ENCODE peak calls at places on chromosome 10, in ten cellular contexts. Q is HCT116, R is body of pancreas, P is right lobe of liver, V is sigmoid colon, W is ovary, K is H1, I is A549, C is upper lobe of left lung, Y is endothelial cell of umbilical vein. U is an unnamed sample. For H3K4me1, the result is how much of the 10 kb centered on the place peaks cover.

GRCh38 chr10:12351447-12351846 is 2.1 kb downstream of the CAMK1D start:
- DNase-seq in R (no peak), Q (no peak), I (no peak), Y (no peak), W (no peak), K (no peak), C (peak), V (peak), P (no peak), U (no peak)

GRCh38 chr10:9342865-9343450 is 1288.5 kb downstream of the GATA3 start:
- DNase-seq in W (no peak), C (no peak), K (no peak), R (peak), P (no peak), Q (no peak), Y (peak), V (no peak), I (peak), U (no peak)

GRCh38 chr10:98461500-98461842 is 14.7 kb upstream of the HPS1 start:
- DNase-seq in Y (no peak), P (no peak), R (no peak), W (no peak), I (no peak), V (no peak), C (no peak), Q (no peak), K (no peak), U (no peak)

GRCh38 chr10:275680-276079 is 140.4 kb downstream of the ZMYND11 start:
- DNase-seq in C (no peak), V (no peak), Y (no peak), W (no peak), Q (no peak), K (no peak), R (no peak), P (no peak), I (no peak), U (no peak)

GRCh38 chr10:130509881-130510689 is 373.9 kb downstream of the GLRX3 start:
- DNase-seq in K (no peak), C (no peak), W (no peak), Q (no peak), P (peak), Y (no peak), I (no peak), V (no peak), R (no peak), U (no peak)

GRCh38 chr10:91247360-91248111 is 27.1 kb downstream of the PCGF5 start:
- DNase-seq in Q (no peak), V (no peak), K (no peak), Y (peak), I (no peak), C (peak), P (peak), W (no peak), R (no peak), U (no peak)

GRCh38 chr10:77685494-77685893 is 47.9 kb upstream of the KCNMA1 start:
- DNase-seq in Y (no peak), K (no peak), W (no peak), I (no peak), R (no peak), C (no peak), V (no peak), Q (no peak), P (no peak), U (no peak)

GRCh38 chr10:120460776-120461175 is 3.7 kb downstream of the PLPP4 start:
- DNase-seq in C (no peak), K (no peak), Y (peak), V (no peak), W (no peak), R (no peak), Q (no peak), I (no peak), P (no peak), U (no peak)

GRCh38 chr10:34707656-34708055 is 107.4 kb downstream of the PARD3 start:
- DNase-seq in V (no peak), R (no peak), W (no peak), P (no peak), Q (no peak), C (no peak), Y (no peak), I (no peak), K (no peak), U (no peak)

GRCh38 chr10:2137549-2138174 is 400.3 kb upstream of the ADARB2 start:
- DNase-seq in C (no peak), W (no peak), Y (no peak), I (peak), R (peak), K (peak), Q (no peak), V (no peak), P (no peak), U (no peak)

GRCh38 chr10:114437456-114438292 is 33.4 kb upstream of the AFAP1L2 start:
- DNase-seq in I (peak), R (peak), C (no peak), Y (no peak), K (no peak), Q (no peak), P (no peak), V (no peak), W (no peak), U (no peak)

GRCh38 chr10:122500726-122501125 is 39.4 kb downstream of the HTRA1 start:
- DNase-seq in V (no peak), Y (no peak), P (no peak), W (no peak), C (no peak), R (no peak), K (no peak), Q (no peak), I (no peak), U (no peak)

GRCh38 chr10:131022369-131022768 is 289.2 kb downstream of the TCERG1L start:
- DNase-seq in W (no peak), C (no peak), K (no peak), I (no peak), P (peak), Q (no peak), R (no peak), Y (no peak), V (no peak), U (peak)

GRCh38 chr10:63236113-63236935 is 103.2 kb downstream of the NRBF2 start:
- DNase-seq in Y (peak), Q (peak), I (peak), P (no peak), W (no peak), V (no peak), K (no peak), C (no peak), R (peak), U (no peak)

GRCh38 chr10:49187950-49188761 is at the start of gene TMEM273:
- DNase-seq in P (peak), Y (peak), C (peak), Q (no peak), K (no peak), W (no peak), R (peak), I (no peak), V (peak), U (peak)

GRCh38 chr10:78301891-78302738 is 268.5 kb downstream of the RPS24 start:
- DNase-seq in I (peak), K (peak), Y (no peak), R (no peak), W (no peak), Q (no peak), V (peak), C (no peak), P (no peak), U (no peak)

GRCh38 chr10:110077436-110078120 is 69.8 kb downstream of the ADD3 start:
- DNase-seq in Y (no peak), R (no peak), Q (no peak), C (no peak), K (no peak), V (no peak), W (no peak), P (no peak), I (no peak), U (no peak)

GRCh38 chr10:94363251-94363565 is 469 bp upstream of the NOC3L start:
- DNase-seq in K (no peak), R (no peak), V (no peak), W (no peak), I (no peak), Q (no peak), C (no peak), Y (no peak), P (no peak), U (no peak)

GRCh38 chr10:130885021-130885655 is 426.4 kb downstream of the TCERG1L start:
- DNase-seq in V (no peak), K (no peak), Y (no peak), C (no peak), Q (no peak), P (no peak), R (no peak), W (peak), I (no peak), U (no peak)

GRCh38 chr10:36494386-36494785 is 631.0 kb upstream of the ANKRD30A start:
- DNase-seq in Y (peak), Q (no peak), V (no peak), I (peak), W (no peak), P (no peak), R (no peak), C (no peak), K (no peak), U (no peak)

GRCh38 chr10:91251430-91252056 is 31.1 kb downstream of the PCGF5 start:
- DNase-seq in W (peak), R (peak), Q (peak), C (peak), K (no peak), I (peak), Y (peak), P (no peak), V (peak), U (no peak)

GRCh38 chr10:118835682-118836326 is 81.0 kb upstream of the CACUL1 start:
- DNase-seq in K (no peak), P (no peak), Q (peak), C (no peak), Y (no peak), I (peak), R (peak), V (no peak), W (peak), U (peak)

GRCh38 chr10:7507887-7508726 is 97.3 kb upstream of the SFMBT2 start:
- DNase-seq in R (no peak), I (no peak), Q (no peak), V (no peak), K (no peak), Y (no peak), W (no peak), P (no peak), C (no peak), U (peak)

GRCh38 chr10:66837990-66838389 is 87.8 kb upstream of the LRRTM3 start:
- DNase-seq in W (no peak), Q (no peak), C (no peak), P (no peak), K (no peak), Y (no peak), V (no peak), I (no peak), R (no peak), U (no peak)

GRCh38 chr10:4212111-4212635 is 427.2 kb upstream of the KLF6 start:
- DNase-seq in Y (no peak), K (no peak), C (no peak), P (no peak), W (no peak), Q (no peak), V (no peak), I (no peak), R (no peak), U (no peak)

GRCh38 chr10:78336402-78336791 is 302.7 kb downstream of the RPS24 start:
- DNase-seq in P (no peak), C (peak), K (peak), W (peak), I (no peak), V (no peak), Y (peak), R (no peak), Q (no peak), U (peak)

GRCh38 chr10:92790449-92790848 is 57.9 kb upstream of the EXOC6 start:
- DNase-seq in I (no peak), C (no peak), K (no peak), R (no peak), W (no peak), V (no peak), Y (no peak), P (no peak), Q (no peak), U (no peak)

GRCh38 chr10:219731-220472 is 84.6 kb downstream of the ZMYND11 start:
- DNase-seq in V (no peak), Q (no peak), Y (no peak), R (no peak), W (no peak), C (no peak), K (no peak), P (no peak), I (no peak), U (no peak)

GRCh38 chr10:79136227-79137005 is 67.7 kb downstream of the ZMIZ1 start:
- DNase-seq in W (no peak), R (no peak), K (no peak), C (no peak), Q (no peak), I (no peak), P (no peak), Y (no peak), V (no peak), U (no peak)

GRCh38 chr10:16843252-16843870 is 26.1 kb upstream of the RSU1 start:
- DNase-seq in K (no peak), Y (peak), Q (peak), I (peak), R (peak), W (no peak), C (no peak), V (no peak), P (no peak), U (no peak)

GRCh38 chr10:111030042-111030750 is 46.6 kb upstream of the ADRA2A start:
- DNase-seq in Q (no peak), P (no peak), Y (no peak), W (no peak), I (no peak), K (no peak), V (no peak), C (no peak), R (no peak), U (no peak)

GRCh38 chr10:33735463-33735862 is 401.0 kb upstream of the NRP1 start:
- DNase-seq in R (no peak), P (no peak), Q (no peak), Y (no peak), C (no peak), I (peak), W (no peak), V (no peak), K (no peak), U (no peak)

GRCh38 chr10:97065686-97066679 is 119.8 kb downstream of the SLIT1 start:
- DNase-seq in W (no peak), C (no peak), V (no peak), R (no peak), I (no peak), Y (no peak), P (no peak), Q (no peak), K (no peak), U (no peak)

GRCh38 chr10:100507357-100507732 is 12.3 kb downstream of the SEC31B start:
- DNase-seq in V (no peak), R (no peak), W (no peak), Q (no peak), C (no peak), Y (no peak), I (no peak), K (no peak), P (no peak), U (no peak)

GRCh38 chr10:11331706-11332105 is 279.7 kb downstream of the USP6NL start:
- DNase-seq in P (no peak), R (no peak), Q (no peak), C (no peak), W (no peak), K (no peak), Y (peak), V (no peak), I (no peak), U (no peak)

GRCh38 chr10:132455986-132456847 is 59.2 kb downstream of the PWWP2B start:
- DNase-seq in R (no peak), K (no peak), W (peak), Y (no peak), I (no peak), V (no peak), P (peak), C (no peak), Q (no peak), U (no peak)

GRCh38 chr10:15237351-15237750 is 68.9 kb upstream of the NMT2 start:
- DNase-seq in P (no peak), Q (no peak), Y (peak), W (no peak), V (no peak), C (no peak), I (peak), R (peak), K (no peak), U (no peak)

GRCh38 chr10:62080905-62081304 is 179.4 kb downstream of the ARID5B start:
- DNase-seq in W (no peak), I (no peak), K (no peak), V (no peak), P (no peak), Y (no peak), Q (no peak), C (no peak), R (no peak), U (no peak)
- H3K4me1 ChIP-seq in W (under half), I (half or more), K (under half), V (under half), P (under half), Y (under half), Q (under half), C (half or more), R (half or more), U (under half)

GRCh38 chr10:73771722-73772279 is 10.0 kb upstream of the CHCHD1 start:
- DNase-seq in W (peak), P (no peak), R (peak), Y (peak), K (no peak), Q (peak), C (peak), I (peak), V (peak), U (no peak)

GRCh38 chr10:73769396-73769795 is 12.5 kb upstream of the CHCHD1 start:
- DNase-seq in W (no peak), V (peak), P (no peak), K (no peak), Y (no peak), C (no peak), Q (no peak), R (no peak), I (no peak), U (no peak)

GRCh38 chr10:73774637-73775036 is 7.2 kb upstream of the CHCHD1 start:
- DNase-seq in R (no peak), Y (peak), V (no peak), P (no peak), C (no peak), W (no peak), K (no peak), Q (no peak), I (peak), U (no peak)

GRCh38 chr10:73773152-73773879 is 8.5 kb upstream of the CHCHD1 start:
- DNase-seq in Y (peak), W (no peak), V (no peak), Q (no peak), K (no peak), P (no peak), R (no peak), I (no peak), C (no peak), U (no peak)

DNA sequence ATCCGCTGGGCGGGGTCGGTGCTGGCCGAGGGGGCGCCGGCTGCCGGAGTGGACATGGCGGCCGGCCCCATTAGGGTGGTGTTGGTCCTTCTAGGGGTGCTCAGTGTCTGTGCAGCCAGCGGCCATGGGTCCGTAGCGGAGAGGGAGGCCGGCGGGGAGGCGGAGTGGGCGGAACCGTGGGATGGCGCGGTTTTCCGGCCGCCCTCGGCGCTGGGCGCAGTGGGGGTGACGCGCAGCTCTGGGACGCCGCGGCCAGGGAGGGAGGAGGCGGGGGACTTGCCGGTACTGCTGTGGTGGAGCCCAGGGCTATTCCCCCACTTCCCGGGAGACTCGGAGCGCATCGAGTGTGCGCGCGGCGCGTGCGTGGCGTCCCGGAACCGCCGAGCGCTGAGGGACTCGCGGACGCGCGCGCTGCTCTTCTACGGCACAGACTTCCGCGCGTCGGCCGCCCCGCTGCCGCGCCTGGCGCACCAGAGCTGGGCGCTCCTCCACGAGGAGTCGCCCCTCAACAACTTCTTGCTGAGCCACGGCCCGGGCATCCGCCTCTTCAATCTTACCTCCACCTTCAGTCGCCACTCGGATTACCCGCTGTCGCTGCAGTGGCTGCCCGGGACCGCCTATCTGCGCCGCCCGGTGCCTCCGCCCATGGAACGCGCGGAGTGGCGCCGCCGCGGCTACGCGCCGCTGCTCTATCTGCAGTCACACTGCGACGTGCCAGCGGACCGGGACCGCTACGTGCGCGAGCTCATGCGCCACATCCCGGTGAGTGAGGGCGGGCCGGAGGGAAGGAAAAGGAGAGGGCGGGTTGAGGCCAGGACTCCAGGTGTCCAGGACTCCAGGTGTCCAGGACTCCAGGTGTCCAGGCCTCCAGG is 9.3 kb upstream of the CHCHD1 start:
- DNase-seq in V (peak), Y (peak), K (peak), I (peak), C (peak), P (peak), W (peak), Q (peak), R (peak), U (peak)
- TF ChIP-seq POLR2A in V (peak), Y (peak), K (peak), I (peak), C (peak), P (peak), W (peak), Q (peak), R (peak), U (peak)

DNA sequence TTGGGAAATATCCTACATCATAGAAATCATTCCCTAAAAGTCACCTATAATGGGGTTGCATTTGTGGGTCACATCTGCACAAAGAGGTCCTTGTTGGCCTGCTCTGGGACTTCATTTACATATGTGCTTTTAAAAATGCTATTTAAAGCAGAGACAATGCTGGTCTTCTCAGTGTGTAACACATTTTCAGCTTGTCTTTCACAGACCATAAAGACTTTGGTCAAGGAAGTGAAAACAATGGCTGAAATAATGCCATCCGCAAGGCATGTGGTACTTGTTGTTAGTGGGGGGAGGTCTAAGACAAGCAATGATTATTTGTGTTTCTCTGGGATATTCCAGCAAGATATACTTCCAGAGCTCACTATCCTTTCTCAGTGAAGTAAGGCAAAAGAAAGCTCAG is 84.6 kb upstream of the PDLIM1 start:
- DNase-seq in V (no peak), R (no peak), W (no peak), Y (no peak), C (no peak), K (no peak), P (no peak), Q (no peak), I (no peak), U (no peak)
- H3K4me1 ChIP-seq in V (under half), R (under half), W (under half), Y (under half), C (under half), K (under half), P (under half), Q (under half), I (under half), U (under half)

DNA sequence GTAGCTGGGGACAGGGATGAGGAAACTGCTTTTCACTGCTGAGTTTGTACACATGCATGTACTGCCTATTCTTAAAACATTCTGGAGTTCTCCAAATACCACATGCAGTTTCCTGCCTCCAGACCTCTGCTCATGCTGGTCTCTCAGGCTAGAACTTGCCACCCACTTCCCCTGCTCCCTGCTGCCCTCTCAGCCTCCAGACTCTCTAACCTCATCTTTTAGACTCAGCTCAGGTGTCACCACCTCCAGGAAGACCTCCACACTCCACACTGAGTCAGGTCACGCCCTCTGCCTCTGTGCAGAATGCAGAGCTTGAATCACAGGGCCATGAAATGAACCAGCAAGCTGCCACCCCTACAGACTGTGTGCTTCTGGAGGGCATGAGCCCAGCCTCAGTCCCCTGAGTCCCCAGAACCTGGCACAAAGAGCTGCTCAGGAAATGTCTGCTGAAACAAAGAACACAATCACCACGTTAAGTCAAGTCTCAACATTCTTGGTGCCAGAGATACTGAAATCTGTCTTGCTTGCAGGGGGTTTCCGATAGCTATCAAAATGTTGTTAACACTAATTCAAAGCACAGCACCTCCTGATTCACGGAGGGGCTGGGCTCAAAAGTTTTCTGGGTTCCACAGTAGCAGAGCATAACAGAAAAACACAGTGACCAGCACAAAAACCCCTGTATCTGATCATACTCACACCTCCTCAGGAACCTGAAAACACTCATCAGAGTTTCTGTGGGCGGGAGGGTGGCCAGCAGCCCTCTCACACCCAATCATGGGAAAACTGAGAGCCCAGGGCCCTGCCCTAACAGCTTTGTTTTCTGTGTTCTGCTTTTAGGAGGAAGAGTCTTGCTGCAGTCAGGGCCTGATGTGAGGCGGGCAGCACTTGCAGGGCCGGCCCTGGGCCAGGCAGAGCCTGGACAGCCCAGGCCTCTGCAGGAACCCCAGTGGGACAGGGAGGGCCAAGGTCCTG is 21.1 kb downstream of the FAM53B start:
- DNase-seq in P (peak), W (peak), R (no peak), Q (no peak), K (no peak), I (no peak), C (peak), V (peak), Y (peak), U (peak)
- TF ChIP-seq POLR2A in P (peak), W (no peak), R (no peak), Q (no peak), K (no peak), I (no peak), C (no peak), V (no peak), Y (no peak), U (no peak)